ENCODE peak calls at places on chromosomes 11 and 22, in five cellular contexts. V, I, Z, Y and P are unnamed samples.

GRCh38 chr11:30092518-30092917 is 75.7 kb upstream of the KCNA4 start:
- DNase-seq in V (no peak), Y (no peak), Z (no peak), I (no peak), P (no peak)

GRCh38 chr22:30314918-30315317 is 11.8 kb downstream of the TBC1D10A start:
- DNase-seq in I (no peak), Z (no peak), Y (no peak), V (peak), P (no peak)

GRCh38 chr11:13140028-13140870 is 131.1 kb downstream of the RASSF10 start:
- DNase-seq in Y (peak), Z (no peak), V (peak), I (no peak), P (no peak)

GRCh38 chr22:38952382-38952993 is 4.9 kb upstream of the APOBEC3A start:
- DNase-seq in I (no peak), Y (no peak), V (no peak), Z (no peak), P (no peak)

GRCh38 chr11:1534682-1535081 is 37.4 kb downstream of the DUSP8 start:
- DNase-seq in V (peak), I (no peak), Z (no peak), Y (no peak), P (no peak)

GRCh38 chr11:77127969-77128691 is at the start of gene MYO7A:
- DNase-seq in V (peak), Y (no peak), Z (peak), I (no peak), P (no peak)

GRCh38 chr11:63567044-63567840 is 4.1 kb upstream of the PLAAT2 start:
- DNase-seq in Z (peak), I (peak), V (peak), Y (peak), P (no peak)

GRCh38 chr11:119693253-119693815 is 35.7 kb downstream of the NECTIN1 start:
- DNase-seq in Z (no peak), I (no peak), Y (no peak), V (no peak), P (no peak)

GRCh38 chr11:132977746-132978145 is 554.6 kb downstream of the OPCML start:
- DNase-seq in I (no peak), Y (no peak), Z (no peak), V (no peak), P (no peak)

GRCh38 chr11:33721291-33721840 is 14.9 kb downstream of the CD59 start:
- DNase-seq in Y (no peak), I (no peak), V (peak), Z (no peak), P (no peak)

GRCh38 chr11:116112031-116112935 is 608.1 kb upstream of the CADM1 start:
- DNase-seq in I (no peak), V (no peak), Y (no peak), Z (no peak), P (no peak)

GRCh38 chr22:33007485-33007884 is 50.7 kb downstream of the SYN3 start:
- DNase-seq in I (no peak), Z (no peak), Y (no peak), V (no peak), P (no peak)

GRCh38 chr11:95891423-95892177 is 32.3 kb downstream of the MTMR2 start:
- DNase-seq in Y (no peak), Z (no peak), V (peak), I (no peak), P (no peak)

GRCh38 chr22:37562049-37562784 is 1.9 kb downstream of the CDC42EP1 start:
- DNase-seq in Y (no peak), Z (no peak), I (no peak), V (no peak), P (no peak)

GRCh38 chr22:37560682-37561208 is 465 bp downstream of the CDC42EP1 start:
- DNase-seq in V (peak), Y (no peak), Z (peak), I (no peak), P (no peak)

GRCh38 chr22:37559521-37559900 is 769 bp upstream of the CDC42EP1 start:
- DNase-seq in Y (no peak), Z (no peak), I (no peak), V (no peak), P (no peak)

GRCh38 chr22:37559901-37560681 is at the start of gene CDC42EP1:
- DNase-seq in I (no peak), Y (no peak), V (peak), Z (peak), P (no peak)

GRCh38 chr22:37561209-37562048 is 1.1 kb downstream of the CDC42EP1 start:
- DNase-seq in Y (peak), Z (peak), V (peak), I (no peak), P (peak)
- H3K4me3 ChIP-seq in Y (peak), Z (peak), V (peak), I (peak), P (no peak)

GRCh38 chr11:3136542-3137455 is 28.3 kb downstream of the OSBPL5 start:
- DNase-seq in V (no peak), Z (no peak), Y (no peak), I (no peak), P (no peak)

GRCh38 chr11:3138178-3139085 is 26.7 kb downstream of the OSBPL5 start:
- DNase-seq in I (no peak), Y (no peak), Z (no peak), V (no peak), P (no peak)

GRCh38 chr11:3135491-3136440 is 29.3 kb downstream of the OSBPL5 start:
- DNase-seq in Z (peak), I (no peak), Y (no peak), V (no peak), P (peak)

GRCh38 chr11:3139086-3139440 is 26.0 kb downstream of the OSBPL5 start:
- DNase-seq in Y (no peak), I (no peak), Z (no peak), V (no peak), P (no peak)

DNA sequence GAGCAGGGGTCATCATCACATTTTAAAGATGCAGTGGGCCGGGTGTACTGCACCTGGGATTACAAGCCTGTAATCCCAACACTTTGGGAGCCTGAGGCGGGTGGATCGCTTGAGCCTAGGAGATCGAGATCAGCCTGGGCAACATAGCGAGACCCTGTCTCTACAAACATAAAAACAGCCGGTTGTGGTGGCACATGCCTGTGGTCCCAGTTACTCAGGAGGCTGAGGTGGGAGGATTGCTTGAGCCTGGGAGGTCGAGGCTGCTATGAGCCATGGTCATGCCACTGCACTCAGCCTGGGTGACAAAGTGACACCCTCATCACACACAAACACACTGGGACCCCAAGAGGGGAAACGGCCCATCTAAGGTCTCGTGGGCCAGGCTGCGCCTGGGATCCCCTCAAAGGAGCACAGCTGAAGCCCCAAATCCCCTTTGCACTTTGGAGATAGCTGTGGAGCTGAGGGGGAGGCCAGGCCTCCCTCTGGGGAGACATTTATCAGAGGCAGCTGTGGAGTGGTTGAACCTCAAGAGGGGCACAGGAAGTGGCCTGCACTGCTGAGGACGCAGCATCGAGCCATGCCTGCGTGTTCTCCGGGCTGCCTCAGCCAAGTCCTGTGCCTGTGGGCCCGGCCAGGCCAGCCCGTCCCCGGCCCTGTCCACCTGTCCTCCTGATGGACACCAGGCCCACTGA is 27.5 kb downstream of the OSBPL5 start:
- DNase-seq in Y (no peak), Z (no peak), I (no peak), V (no peak), P (peak)
- H3K4me3 ChIP-seq in Y (no peak), Z (no peak), I (no peak), V (no peak), P (no peak)

DNA sequence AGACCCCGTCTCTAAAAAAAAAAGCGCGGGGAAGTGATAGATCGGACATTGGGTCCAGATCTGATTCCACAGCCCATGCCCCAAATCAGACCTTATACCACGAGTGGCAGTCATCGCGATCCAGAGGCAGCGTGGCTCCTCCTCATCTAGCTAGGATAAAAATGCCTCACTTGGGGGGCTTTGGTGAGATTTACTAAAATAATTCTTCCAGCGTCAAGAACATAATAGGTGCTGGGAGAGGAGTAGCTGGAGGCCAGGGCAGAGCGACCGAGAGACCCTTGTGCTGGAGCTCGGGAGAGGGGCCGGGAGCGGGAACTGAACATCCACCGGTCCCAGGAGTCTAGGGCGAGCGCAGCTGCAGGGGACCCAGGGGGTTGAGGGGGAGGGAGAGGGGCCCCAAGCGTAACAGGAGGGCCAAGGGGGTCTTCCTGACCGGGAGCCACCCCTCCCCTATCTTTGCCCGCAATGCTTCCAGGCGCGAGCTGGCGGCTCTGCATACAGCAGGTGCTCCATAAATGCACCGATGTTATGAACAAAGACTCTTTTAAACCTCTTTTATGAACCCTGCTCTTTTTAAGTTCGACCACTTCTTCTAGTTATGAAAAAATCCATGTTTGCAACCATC is 823 bp upstream of the CPT1A start:
- DNase-seq in V (no peak), I (no peak), Y (no peak), Z (no peak), P (no peak)
- H3K4me3 ChIP-seq in V (peak), I (no peak), Y (peak), Z (peak), P (peak)

DNA sequence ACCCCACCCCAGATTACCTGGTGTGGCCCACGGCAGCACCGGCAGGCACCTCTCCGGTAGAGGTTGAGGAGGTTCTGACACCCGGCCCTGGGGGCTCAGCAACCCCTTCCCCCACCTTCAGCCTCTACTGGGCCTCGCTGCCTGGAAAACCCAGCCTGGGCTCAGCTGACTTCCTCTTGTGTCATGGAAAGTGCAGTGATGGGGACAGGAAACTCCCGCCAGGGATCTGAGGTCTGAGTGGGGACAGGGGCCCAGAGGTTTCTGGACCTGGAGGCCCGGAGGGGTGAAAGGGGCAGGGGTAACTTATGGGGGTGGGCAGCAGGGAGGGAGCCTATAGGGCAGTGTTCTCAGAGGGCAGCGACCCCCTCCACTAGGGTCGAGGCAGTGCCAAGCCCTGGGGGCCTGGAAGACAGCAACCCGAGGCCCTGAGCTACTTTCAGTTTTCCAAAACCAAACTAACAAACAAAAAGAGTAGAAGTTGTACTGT is 10.0 kb upstream of the CD5 start:
- DNase-seq in Z (no peak), Y (no peak), V (no peak), I (no peak), P (no peak)
- H3K4me3 ChIP-seq in Z (no peak), Y (no peak), V (no peak), I (no peak), P (no peak)

GRCh38 chr11:128204898-128205297 is 382.5 kb downstream of the ETS1 start:
- DNase-seq in Y (no peak), V (no peak), I (no peak), Z (no peak), P (no peak)

GRCh38 chr11:128208329-128209220 is 378.8 kb downstream of the ETS1 start:
- DNase-seq in Z (peak), V (peak), Y (peak), I (peak), P (no peak)

GRCh38 chr11:128205796-128206195 is 381.6 kb downstream of the ETS1 start:
- DNase-seq in I (peak), Z (no peak), V (no peak), Y (no peak), P (no peak)

GRCh38 chr11:128207861-128208321 is 379.5 kb downstream of the ETS1 start:
- DNase-seq in I (peak), V (peak), Z (no peak), Y (peak), P (no peak)

GRCh38 chr11:128206476-128206875 is 380.9 kb downstream of the ETS1 start:
- DNase-seq in Y (no peak), V (no peak), I (no peak), Z (no peak), P (no peak)
- H3K4me3 ChIP-seq in Y (no peak), V (no peak), I (no peak), Z (no peak), P (no peak)

DNA sequence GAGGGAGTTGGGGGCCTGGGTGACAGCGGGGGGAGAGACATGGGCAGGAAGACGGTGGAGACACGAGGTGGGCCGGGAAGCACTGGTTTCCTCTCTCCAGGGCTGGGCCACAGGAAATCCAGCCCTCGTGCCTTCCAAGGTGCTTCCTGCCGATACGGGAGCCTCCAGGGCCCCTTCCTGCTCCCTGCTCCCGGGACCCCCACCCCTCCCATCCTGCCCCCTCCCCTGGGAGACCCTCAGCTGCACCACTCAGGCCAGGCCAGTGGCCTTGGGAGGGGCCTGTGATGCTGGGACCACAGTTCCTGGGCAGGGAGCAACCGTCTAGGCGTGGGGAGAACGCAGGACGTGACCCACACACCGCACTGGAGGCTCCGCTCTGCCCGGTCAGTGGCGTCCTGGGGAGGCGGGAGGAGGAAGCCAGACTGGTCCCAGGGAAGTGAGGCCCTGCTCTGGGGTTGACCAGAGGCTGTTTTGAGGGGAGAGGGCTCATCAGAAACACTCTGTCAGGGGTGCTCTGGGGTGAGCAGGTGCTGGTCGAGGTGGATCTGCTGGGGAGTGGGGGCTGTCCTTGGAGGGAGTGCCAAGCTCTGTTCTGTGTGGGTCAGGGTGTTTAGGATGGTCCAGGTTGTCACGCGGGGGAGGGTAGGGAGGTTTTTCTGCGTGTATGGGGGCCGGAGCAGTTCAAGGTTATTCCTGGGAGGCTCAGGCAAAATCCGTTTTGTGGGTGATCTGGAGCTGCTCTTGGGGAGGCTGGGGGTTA is at the start of gene SHANK3:
- DNase-seq in V (no peak), Y (no peak), I (no peak), Z (peak), P (peak)
- H3K4me3 ChIP-seq in V (peak), Y (peak), I (peak), Z (peak), P (no peak)

DNA sequence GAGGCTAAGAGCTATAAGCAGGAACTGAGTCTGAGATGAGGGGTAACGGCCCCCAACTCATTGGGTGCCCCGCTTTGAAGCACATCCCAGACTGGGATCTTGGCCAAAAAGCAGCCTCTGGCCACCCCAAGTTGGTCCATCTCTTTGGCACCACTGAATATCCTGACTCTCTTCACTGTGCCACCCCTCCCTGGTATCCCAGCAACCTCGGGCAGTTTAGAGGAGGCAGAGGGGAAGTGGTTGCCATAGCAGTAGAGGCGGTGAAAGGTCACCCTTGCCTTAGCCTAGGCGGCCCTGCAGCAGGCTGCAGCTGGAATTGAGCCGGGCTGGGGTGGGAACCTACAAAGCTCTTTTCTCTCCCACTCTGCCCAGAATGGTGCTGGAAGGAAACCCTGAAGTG is 1.1 kb downstream of the PELI3 start:
- DNase-seq in Z (peak), Y (no peak), I (no peak), V (no peak), P (no peak)
- H3K4me3 ChIP-seq in Z (peak), Y (peak), I (peak), V (peak), P (peak)